ENCODE peak calls at places on chromosome 22, in nine cellular contexts. M, Z, C, Y, S, L, A, W and D are unnamed samples.

GRCh38 chr22:50577987-50578775 is at the start of gene CPT1B:
- DNase-seq in A (no peak), L (no peak), S (no peak), W (no peak), Z (peak; percentile 69), C (no peak), M (no peak), Y (no peak), D (no peak)

GRCh38 chr22:24683671-24684070 is 80.7 kb downstream of the GGT1 start:
- DNase-seq in S (no peak), C (no peak), Z (no peak), L (no peak), Y (no peak), A (no peak), M (no peak), W (no peak), D (no peak)

GRCh38 chr22:23387827-23388491 is 192.1 kb downstream of the IGLL1 start:
- DNase-seq in M (no peak), C (no peak), Y (no peak), W (no peak), A (no peak), L (no peak), S (no peak), Z (no peak), D (no peak)

GRCh38 chr22:28815101-28815500 is 14.7 kb upstream of the XBP1 start:
- DNase-seq in C (no peak), M (no peak), Y (no peak), Z (no peak), L (no peak), A (no peak), W (no peak), S (no peak), D (no peak)

GRCh38 chr22:47006869-47007268 is 244.4 kb downstream of the TBC1D22A start:
- DNase-seq in M (no peak), L (no peak), Y (no peak), Z (no peak), A (no peak), C (no peak), W (no peak), S (no peak), D (no peak)

GRCh38 chr22:44023404-44024287 is 456 bp upstream of the PARVB start:
- DNase-seq in A (peak; percentile 53), Y (no peak), L (peak; percentile 17), M (peak; percentile 45), Z (peak; percentile 87), W (no peak), S (no peak), C (no peak), D (no peak)

GRCh38 chr22:49694462-49695260 is 133.0 kb downstream of the BRD1 start:
- DNase-seq in C (no peak), L (no peak), Z (no peak), A (no peak), W (no peak), S (no peak), M (no peak), Y (no peak), D (no peak)

GRCh38 chr22:37050913-37051628 is 471 bp upstream of the KCTD17 start:
- DNase-seq in A (no peak), C (no peak), Z (peak; percentile 2), M (no peak), S (no peak), Y (no peak), W (no peak), L (no peak), D (no peak)

GRCh38 chr22:49577168-49578060 is 250.3 kb downstream of the BRD1 start:
- DNase-seq in A (no peak), C (no peak), L (no peak), Y (no peak), Z (peak; percentile 16), W (no peak), M (no peak), S (no peak), D (no peak)

GRCh38 chr22:41917906-41918791 is 3.3 kb upstream of the SHISA8 start:
- DNase-seq in S (no peak), C (no peak), M (no peak), Z (peak; percentile 88), A (peak; percentile 59), L (peak; percentile 76), Y (peak; percentile 69), W (no peak), D (no peak)